ENCODE peak calls at places on chromosome 9, in four cellular contexts. H is GM12878, P is H1, D is HepG2. T is an unnamed sample.

GRCh38 chr9:811101-811531 is 30.4 kb upstream of the DMRT1 start:
- DNase-seq in D (no peak), H (no peak), P (no peak), T (no peak)

GRCh38 chr9:16721972-16722371 is 148.5 kb downstream of the BNC2 start:
- DNase-seq in P (no peak), D (no peak), H (no peak), T (no peak)

GRCh38 chr9:96408409-96409280 is 9.5 kb downstream of the ZNF367 start:
- DNase-seq in D (peak), H (no peak), P (no peak), T (no peak)

GRCh38 chr9:121954477-121955175 is 138.5 kb downstream of the TTLL11 start:
- DNase-seq in H (no peak), D (no peak), P (no peak), T (no peak)

GRCh38 chr9:16064701-16065230 is 511.9 kb downstream of the CCDC171 start:
- DNase-seq in D (no peak), H (no peak), P (no peak), T (no peak)

GRCh38 chr9:92964607-92964975 is 17.3 kb downstream of the FGD3 start:
- DNase-seq in H (no peak), D (no peak), P (no peak), T (no peak)

GRCh38 chr9:126395439-126396212 is 69.0 kb downstream of the MVB12B start:
- DNase-seq in D (no peak), H (no peak), P (no peak), T (no peak)

GRCh38 chr9:134432471-134432870 is 106.2 kb downstream of the RXRA start:
- DNase-seq in P (no peak), D (no peak), H (no peak), T (no peak)

GRCh38 chr9:95491543-95492330 is 25.0 kb downstream of the PTCH1 start:
- DNase-seq in D (no peak), P (no peak), H (no peak), T (no peak)

GRCh38 chr9:91814681-91815212 is 135.3 kb downstream of the ROR2 start:
- DNase-seq in H (no peak), P (no peak), D (no peak), T (no peak)

GRCh38 chr9:875119-875962 is 33.8 kb downstream of the DMRT1 start:
- DNase-seq in H (no peak), D (no peak), P (no peak), T (no peak)

GRCh38 chr9:134696433-134696832 is 54.8 kb downstream of the COL5A1 start:
- DNase-seq in P (no peak), H (no peak), D (no peak), T (no peak)

GRCh38 chr9:99948896-99949295 is 42.4 kb downstream of the STX17 start:
- DNase-seq in D (no peak), P (no peak), H (no peak), T (no peak)

GRCh38 chr9:108300296-108301287 is 555.2 kb downstream of the ACTL7B start:
- DNase-seq in H (no peak), D (no peak), P (no peak), T (no peak)

GRCh38 chr9:107492381-107492780 is 2.8 kb upstream of the KLF4 start:
- DNase-seq in P (no peak), H (no peak), D (no peak), T (no peak)

GRCh38 chr9:36316629-36317317 is 58.5 kb upstream of the GNE start:
- DNase-seq in D (peak), P (no peak), H (no peak), T (no peak)
- H3K9ac ChIP-seq in D (no peak), P (no peak), H (no peak), T (no peak)

GRCh38 chr9:97770808-97771372 is 73.8 kb upstream of the XPA start:
- DNase-seq in P (no peak), D (no peak), H (no peak), T (no peak)

GRCh38 chr9:97773091-97773490 is 76.0 kb upstream of the XPA start:
- DNase-seq in H (no peak), D (no peak), P (no peak), T (no peak)

GRCh38 chr9:97774657-97775056 is 77.5 kb upstream of the XPA start:
- DNase-seq in D (no peak), H (no peak), P (no peak), T (no peak)

GRCh38 chr9:97772145-97772544 is 75.0 kb upstream of the XPA start:
- DNase-seq in H (no peak), P (no peak), D (no peak), T (peak)

GRCh38 chr9:97773723-97774122 is 76.6 kb upstream of the XPA start:
- DNase-seq in D (no peak), P (no peak), H (no peak), T (no peak)
- TF ChIP-seq SUZ12 in D (no peak), P (no peak), H (no peak), T (no peak)

DNA sequence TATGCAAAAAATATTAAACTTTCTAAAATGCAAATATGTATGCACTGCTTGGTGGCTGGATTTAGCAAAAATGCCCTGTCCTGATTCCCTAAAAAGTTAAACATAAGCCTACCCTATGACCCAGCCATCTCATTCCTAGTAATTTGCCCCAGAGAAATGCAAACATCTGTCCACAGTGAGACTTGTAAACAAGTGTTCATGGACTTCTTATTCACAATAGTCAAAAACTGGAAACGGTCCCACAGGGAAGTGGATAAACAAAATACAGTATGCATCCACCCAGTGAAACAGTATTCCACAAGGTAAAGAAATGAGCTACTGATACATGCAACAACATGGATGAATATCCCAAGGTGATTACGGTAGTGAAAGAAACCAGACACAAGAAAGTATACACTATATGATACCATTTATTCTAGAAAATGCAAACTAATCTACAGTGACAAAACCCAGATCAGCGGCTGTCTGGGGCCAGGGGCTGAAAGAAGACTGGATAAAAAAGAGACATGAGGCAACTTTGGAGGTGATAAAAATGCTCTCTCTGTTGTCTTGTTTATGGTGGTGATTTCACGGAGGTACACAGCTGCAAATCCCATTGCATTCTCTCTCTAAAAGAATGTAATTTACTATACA is 277.3 kb downstream of the GLIS3 start:
- DNase-seq in P (no peak), H (no peak), D (no peak), T (no peak)
- H3K9ac ChIP-seq in P (no peak), H (no peak), D (no peak), T (no peak)

DNA sequence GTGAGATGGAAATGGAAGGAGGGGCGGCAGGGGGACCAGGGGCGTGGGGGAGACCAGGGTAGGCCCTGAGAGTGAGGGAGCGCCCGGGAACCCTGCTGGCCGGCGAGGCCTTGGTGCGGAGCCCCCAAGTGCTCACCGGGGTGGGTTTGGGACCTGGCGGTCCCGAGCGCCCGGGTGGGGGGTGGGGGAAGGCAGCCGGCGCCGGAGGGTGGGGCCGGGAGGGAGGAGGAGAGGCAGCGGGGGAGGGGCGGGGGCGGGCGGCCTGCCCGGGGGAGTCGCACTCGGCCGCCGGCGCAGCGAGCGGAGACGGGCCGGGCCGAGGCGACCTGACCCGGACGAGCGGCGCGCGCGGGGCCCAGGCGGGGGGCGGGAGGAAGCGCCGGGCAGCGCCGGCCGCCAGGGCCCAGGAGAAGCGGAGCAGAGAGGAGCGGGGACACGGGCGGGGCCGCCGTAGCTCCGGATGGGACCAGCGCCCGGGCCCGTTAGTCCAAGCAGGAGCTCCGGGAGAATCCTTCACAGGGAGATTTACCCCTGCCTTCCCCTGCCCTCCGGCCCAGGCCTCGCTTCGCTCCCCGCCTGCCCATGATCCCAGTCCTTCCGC is at the start of gene NPR2:
- DNase-seq in D (no peak), P (no peak), H (no peak), T (no peak)
- TF ChIP-seq SUZ12 in D (no peak), P (no peak), H (no peak), T (no peak)

DNA sequence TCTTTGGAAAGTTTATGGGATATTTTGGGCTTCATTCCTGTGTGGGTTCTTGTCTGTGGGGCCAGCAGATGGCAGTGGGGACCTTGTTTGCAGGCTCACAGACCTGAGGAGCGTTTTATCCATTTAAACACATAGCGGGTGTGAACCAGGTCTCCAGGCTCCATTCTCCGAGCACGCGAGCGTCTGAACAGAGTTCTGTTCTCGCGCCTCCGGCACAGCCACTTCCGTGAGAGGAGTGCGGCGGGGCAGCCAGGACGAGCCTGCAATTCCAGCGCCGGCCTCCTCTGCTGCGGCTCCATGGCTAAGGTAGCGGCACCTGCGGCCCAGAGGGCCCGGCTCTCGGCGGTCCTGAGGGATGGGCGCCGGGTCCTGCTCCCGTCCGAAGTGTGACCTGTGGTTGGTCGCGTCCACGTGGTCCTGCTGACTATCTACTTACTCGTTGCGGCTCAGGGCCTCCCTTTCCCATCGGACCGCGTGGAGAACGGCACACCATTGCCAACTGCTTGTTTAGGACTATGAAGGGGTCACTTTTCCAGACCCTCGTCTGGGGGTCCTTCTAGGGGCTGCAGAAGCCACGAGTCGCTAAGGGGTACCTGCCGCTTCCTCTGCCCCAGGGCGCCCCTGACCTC is 7.3 kb downstream of the NRARP start:
- DNase-seq in H (no peak), P (no peak), D (no peak), T (no peak)
- H3K9ac ChIP-seq in H (no peak), P (no peak), D (peak), T (peak)

DNA sequence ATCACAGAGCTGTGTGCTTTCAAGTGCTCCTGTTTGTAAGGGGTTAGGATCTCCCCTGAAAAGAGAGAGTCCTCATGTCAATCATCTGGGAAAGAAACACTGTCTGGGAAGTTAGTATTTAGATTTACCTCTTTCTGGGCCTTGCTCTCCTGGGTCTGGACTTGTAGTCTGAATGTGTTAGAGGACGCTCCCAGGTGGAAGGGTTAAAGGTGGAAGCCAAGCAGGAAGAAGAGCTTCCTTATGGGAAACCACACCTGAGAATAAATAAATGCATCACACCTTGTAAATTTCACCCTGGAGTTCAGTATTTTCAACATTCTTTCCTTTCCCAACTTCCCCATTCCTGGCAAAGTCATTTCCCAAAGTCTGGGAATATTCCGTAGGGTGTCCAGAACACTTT is 1.3 kb downstream of the PLGRKT start:
- DNase-seq in D (no peak), P (no peak), H (no peak), T (no peak)
- TF ChIP-seq SUZ12 in D (no peak), P (no peak), H (no peak), T (no peak)

GRCh38 chr9:127540664-127541041 is 71.4 kb upstream of the STXBP1 start:
- DNase-seq in H (no peak), D (no peak), P (no peak), T (no peak)
- H3K9ac ChIP-seq in H (no peak), D (no peak), P (no peak), T (no peak)

GRCh38 chr9:73805111-73805510 is 653.4 kb downstream of the ANXA1 start:
- DNase-seq in P (no peak), D (no peak), H (no peak), T (no peak)
- TF ChIP-seq SUZ12 in P (no peak), D (no peak), H (no peak), T (no peak)

DNA sequence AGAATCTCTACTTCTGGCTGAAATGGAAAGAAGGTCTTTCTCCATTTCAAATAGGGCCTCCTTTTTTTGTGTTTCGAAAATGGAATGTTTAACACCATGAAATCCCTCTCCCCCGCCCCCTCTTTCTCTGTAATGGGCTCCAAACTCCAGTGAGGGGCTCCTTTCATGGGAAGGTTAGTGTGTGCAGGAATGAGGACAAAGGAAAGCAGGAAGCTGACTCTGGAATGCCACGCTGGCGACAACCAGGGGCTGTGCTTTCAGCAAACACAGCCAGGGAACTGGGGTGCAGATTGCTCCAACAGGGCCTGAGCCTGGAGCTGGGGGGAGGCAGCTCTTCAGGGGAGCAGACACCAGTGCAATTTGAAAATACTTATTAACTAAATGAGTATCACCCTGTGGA is 82.8 kb downstream of the CRB2 start:
- DNase-seq in D (peak), H (no peak), P (peak), T (peak)
- H3K9ac ChIP-seq in D (no peak), H (no peak), P (no peak), T (peak)

DNA sequence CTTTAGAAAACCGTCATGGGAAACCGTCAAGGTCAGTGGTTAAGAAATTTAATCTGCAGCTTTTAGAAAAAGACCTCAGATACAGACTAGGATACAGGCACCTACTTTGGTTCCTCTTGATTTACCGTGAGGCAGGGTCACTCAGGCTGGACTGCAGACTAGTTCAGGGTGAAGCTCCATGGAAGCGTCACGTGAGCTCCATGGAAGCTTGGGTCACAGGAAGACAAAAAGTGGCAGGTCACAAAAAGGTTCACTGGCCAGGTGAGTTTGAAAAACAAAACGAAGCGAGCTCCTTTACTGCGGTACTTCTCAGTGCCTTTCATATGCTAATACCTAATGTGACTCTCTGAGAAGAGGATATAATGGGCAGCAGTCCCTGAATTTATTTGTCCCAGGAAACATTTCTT is 43.0 kb downstream of the PRRC2B start:
- DNase-seq in P (peak), D (no peak), H (no peak), T (peak)
- TF ChIP-seq SUZ12 in P (no peak), D (no peak), H (no peak), T (no peak)